ENCODE peak calls at places on chromosomes 6 and 20, in nine cellular contexts. K is RWPE1, N is lower leg skin, D is testis, H is Calu3, W is psoas muscle, Z is pancreas, P is AG10803, F is AG09309. M is an unnamed sample.

GRCh38 chr20:43534016-43534415 is 24.8 kb upstream of the SGK2 start:
- DNase-seq in K (no peak), N (peak; percentile 76), D (no peak), H (no peak), W (no peak), Z (no peak), P (no peak), F (no peak), M (no peak)

GRCh38 chr6:33430991-33431879 is 11.4 kb downstream of the SYNGAP1 start:
- DNase-seq in K (peak; percentile 73), N (no peak), D (peak; percentile 72), H (peak; percentile 39), W (peak; percentile 75), Z (no peak), P (peak; percentile 42), F (no peak), M (peak; percentile 95)

GRCh38 chr6:68086199-68086598 is 548.9 kb upstream of the ADGRB3 start:
- DNase-seq in K (no peak), N (no peak), D (no peak), H (no peak), W (no peak), Z (no peak), P (no peak), F (no peak), M (no peak)

GRCh38 chr6:21732731-21733130 is 139.2 kb downstream of the SOX4 start:
- DNase-seq in K (no peak), N (no peak), D (no peak), H (no peak), W (no peak), Z (no peak), P (no peak), F (no peak), M (no peak)

GRCh38 chr6:90090866-90091265 is 196.6 kb downstream of the GJA10 start:
- DNase-seq in K (no peak), N (no peak), D (no peak), H (no peak), W (no peak), Z (no peak), P (no peak), F (no peak), M (no peak)

GRCh38 chr6:56758553-56758952 is 115.9 kb upstream of the DST start:
- DNase-seq in K (no peak), N (no peak), D (no peak), H (no peak), W (no peak), Z (no peak), P (no peak), F (no peak), M (no peak)

GRCh38 chr20:41304413-41305079 is 13.0 kb downstream of the ZHX3 start:
- DNase-seq in K (no peak), N (no peak), D (no peak), H (no peak), W (no peak), Z (no peak), P (no peak), F (no peak), M (no peak)

GRCh38 chr6:108117427-108118358 is 43.2 kb upstream of the OSTM1 start:
- DNase-seq in K (no peak), N (no peak), D (no peak), H (peak; percentile 46), W (peak; percentile 57), Z (peak; percentile 43), P (no peak), F (no peak), M (peak; percentile 81)

GRCh38 chr20:61166324-61166723 is 85.7 kb upstream of the CDH4 start:
- DNase-seq in K (peak; percentile 65), N (no peak), D (no peak), H (no peak), W (no peak), Z (no peak), P (peak; percentile 47), F (peak; percentile 1), M (no peak)

GRCh38 chr20:52923123-52923543 is 49.0 kb upstream of the TSHZ2 start:
- DNase-seq in K (peak; percentile 98), N (no peak), D (no peak), H (peak; percentile 32), W (no peak), Z (no peak), P (peak; percentile 97), F (peak; percentile 62), M (peak; percentile 53)

GRCh38 chr6:143232849-143233248 is 172.2 kb downstream of the AIG1 start:
- DNase-seq in K (peak; percentile 30), N (no peak), D (peak; percentile 45), H (peak; percentile 39), W (no peak), Z (peak; percentile 25), P (peak; percentile 28), F (no peak), M (peak; percentile 83)

GRCh38 chr20:17881741-17882064 is 86.9 kb downstream of the SNX5 start:
- DNase-seq in K (no peak), N (no peak), D (no peak), H (no peak), W (no peak), Z (no peak), P (no peak), F (no peak), M (no peak)

GRCh38 chr20:17878069-17878911 is 90.3 kb downstream of the SNX5 start:
- DNase-seq in K (no peak), N (no peak), D (peak; percentile 50), H (no peak), W (no peak), Z (no peak), P (no peak), F (no peak), M (no peak)

GRCh38 chr20:17875981-17876385 is 92.6 kb downstream of the SNX5 start:
- DNase-seq in K (no peak), N (no peak), D (peak; percentile 46), H (no peak), W (no peak), Z (no peak), P (no peak), F (no peak), M (peak; percentile 81)

GRCh38 chr20:17882065-17882833 is 86.3 kb downstream of the SNX5 start:
- DNase-seq in K (no peak), N (no peak), D (peak; percentile 89), H (no peak), W (no peak), Z (no peak), P (no peak), F (no peak), M (no peak)

DNA sequence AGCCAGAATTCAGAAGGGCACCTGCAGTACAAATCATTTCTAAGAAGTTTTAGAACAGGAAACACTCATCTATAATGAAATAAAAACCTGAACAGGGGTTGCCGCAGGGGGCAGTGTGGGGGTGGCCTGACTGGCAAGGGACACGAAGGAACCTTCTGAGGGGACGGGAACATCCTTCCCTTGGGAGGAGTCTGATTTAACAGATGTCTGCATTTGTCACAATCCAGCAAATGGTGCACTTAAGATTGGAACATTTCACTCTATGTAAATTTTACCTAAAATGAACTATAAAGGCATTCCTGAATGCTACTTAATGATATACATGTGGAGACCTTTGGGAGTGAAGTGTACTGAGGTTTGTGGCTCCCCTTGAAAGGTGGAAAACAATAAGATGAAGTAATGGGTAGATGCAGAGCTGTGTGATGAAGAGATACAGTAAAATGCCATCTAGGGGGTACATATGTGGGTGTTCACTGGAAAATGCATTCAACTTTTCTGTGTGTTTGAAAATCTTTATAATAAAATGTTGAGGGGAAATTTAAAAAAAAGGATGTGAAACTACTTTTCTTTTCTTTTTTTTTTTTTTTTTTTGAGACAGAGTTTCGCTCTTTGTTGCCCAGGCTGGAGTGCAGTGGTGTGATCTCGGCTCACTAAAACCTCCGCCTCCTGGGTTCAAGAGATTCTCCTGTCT is 89.5 kb downstream of the SNX5 start:
- DNase-seq in K (no peak), N (no peak), D (no peak), H (no peak), W (no peak), Z (no peak), P (no peak), F (no peak), M (no peak)
- TF ChIP-seq CTCF in K (no peak), N (no peak), D (no peak), H (no peak), W (no peak), Z (no peak), P (no peak), F (no peak), M (no peak)

DNA sequence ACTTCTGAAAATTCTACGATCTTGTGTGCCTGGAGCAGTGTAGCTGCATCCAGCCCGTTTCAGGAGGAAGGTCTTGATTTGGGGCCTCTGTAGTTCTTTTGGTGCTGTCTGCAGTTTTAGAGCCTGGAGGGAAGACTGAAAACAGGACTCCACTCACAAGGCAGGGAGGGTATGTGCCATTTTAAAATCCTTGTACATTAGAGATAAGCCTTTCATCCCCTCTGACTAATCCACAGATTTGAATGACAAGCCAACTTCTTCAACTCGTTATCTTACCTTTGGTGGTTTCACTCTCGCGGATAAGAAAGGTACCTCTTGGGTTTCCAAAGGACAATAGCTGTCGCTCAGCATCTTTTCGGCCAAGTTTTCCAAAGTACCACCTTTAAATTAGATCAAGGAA is 98.0 kb upstream of the TRAF3IP2 start:
- DNase-seq in K (no peak), N (no peak), D (no peak), H (no peak), W (no peak), Z (no peak), P (no peak), F (no peak), M (no peak)
- TF ChIP-seq CTCF in K (no peak), N (no peak), D (no peak), H (no peak), W (no peak), Z (no peak), P (no peak), F (no peak), M (no peak)

GRCh38 chr20:45465492-45466266 is 3.9 kb upstream of the WFDC2 start:
- DNase-seq in K (no peak), N (no peak), D (no peak), H (no peak), W (no peak), Z (no peak), P (no peak), F (no peak), M (peak; percentile 41)

GRCh38 chr20:45461225-45461624 is 8.3 kb upstream of the WFDC2 start:
- DNase-seq in K (no peak), N (no peak), D (no peak), H (no peak), W (no peak), Z (no peak), P (no peak), F (no peak), M (no peak)

GRCh38 chr20:45463709-45464108 is 5.8 kb upstream of the WFDC2 start:
- DNase-seq in K (no peak), N (no peak), D (no peak), H (no peak), W (no peak), Z (no peak), P (no peak), F (no peak), M (no peak)

GRCh38 chr20:45462711-45463110 is 6.8 kb upstream of the WFDC2 start:
- DNase-seq in K (no peak), N (no peak), D (no peak), H (no peak), W (no peak), Z (no peak), P (no peak), F (no peak), M (no peak)

GRCh38 chr20:45463113-45463512 is 6.4 kb upstream of the WFDC2 start:
- DNase-seq in K (no peak), N (no peak), D (no peak), H (no peak), W (no peak), Z (no peak), P (no peak), F (no peak), M (peak; percentile 72)
- TF ChIP-seq CTCF in K (no peak), N (no peak), D (no peak), H (no peak), W (no peak), Z (no peak), P (no peak), F (no peak), M (peak; percentile 46)

GRCh38 chr6:138341176-138341575 is 36.5 kb upstream of the SMIM28 start:
- DNase-seq in K (no peak), N (no peak), D (no peak), H (no peak), W (no peak), Z (no peak), P (no peak), F (no peak), M (no peak)
- TF ChIP-seq CTCF in K (no peak), N (no peak), D (no peak), H (no peak), W (no peak), Z (no peak), P (no peak), F (no peak), M (no peak)

M was measured in endodermal cell.